ENCODE peak calls at places on chromosomes 6 and 20, in seven cellular contexts. Y is GM23248, N is HCT116, D is OCI-LY7, K is hepatocyte, U is GM23338, T is PC-3. B is an unnamed sample.

GRCh38 chr6:135108692-135109091 is 54.1 kb upstream of the HBS1L start:
- DNase-seq in Y (no peak), N (no peak), D (no peak), K (no peak), U (no peak), T (no peak), B (no peak)

GRCh38 chr6:52411911-52412310 is 8.2 kb upstream of the EFHC1 start:
- DNase-seq in Y (no peak), N (no peak), D (no peak), K (no peak), U (no peak), T (no peak), B (no peak)

GRCh38 chr6:25660512-25660911 is 8.5 kb downstream of the SCGN start:
- DNase-seq in Y (peak), N (peak), D (no peak), K (peak), U (no peak), T (peak), B (no peak)

GRCh38 chr6:31180500-31180899 is 10.0 kb upstream of the POU5F1 start:
- DNase-seq in Y (no peak), N (no peak), D (peak), K (no peak), U (peak), T (no peak), B (no peak)

GRCh38 chr6:56902551-56903464 is 52.1 kb upstream of the BEND6 start:
- DNase-seq in Y (peak), N (no peak), D (peak), K (peak), U (peak), T (peak), B (peak)

GRCh38 chr20:59403261-59403961 is 103.0 kb downstream of the EDN3 start:
- DNase-seq in Y (peak), N (no peak), D (peak), K (peak), U (peak), T (peak), B (peak)

GRCh38 chr6:145814035-145814500 is 527 bp downstream of the FBXO30 start:
- DNase-seq in Y (peak), N (no peak), D (peak), K (peak), U (peak), T (peak), B (peak)

GRCh38 chr6:64803470-64804166 is 903.4 kb downstream of the EYS start:
- DNase-seq in Y (no peak), N (no peak), D (no peak), K (no peak), U (no peak), T (no peak), B (no peak)

GRCh38 chr6:169042061-169042460 is 211.6 kb downstream of the THBS2 start:
- DNase-seq in Y (peak), N (no peak), D (no peak), K (no peak), U (no peak), T (peak), B (no peak)

GRCh38 chr6:29499704-29500103 is 11.9 kb upstream of the MAS1L start:
- DNase-seq in Y (no peak), N (no peak), D (no peak), K (no peak), U (no peak), T (no peak), B (no peak)

GRCh38 chr6:71388068-71388744 is 99.6 kb downstream of the OGFRL1 start:
- DNase-seq in Y (peak), N (no peak), D (no peak), K (no peak), U (no peak), T (peak), B (no peak)

GRCh38 chr6:130431346-130431745 is 65.5 kb downstream of the TMEM200A start:
- DNase-seq in Y (no peak), N (no peak), D (no peak), K (no peak), U (no peak), T (no peak), B (no peak)

GRCh38 chr6:147126618-147127022 is 77.6 kb upstream of the STXBP5 start:
- DNase-seq in Y (no peak), N (no peak), D (no peak), K (no peak), U (peak), T (no peak), B (peak)

GRCh38 chr20:36856691-36857635 is 19.0 kb upstream of the TLDC2 start:
- DNase-seq in Y (peak), N (no peak), D (peak), K (no peak), U (no peak), T (peak), B (no peak)

GRCh38 chr6:85551264-85551663 is 42.4 kb downstream of the SNX14 start:
- DNase-seq in Y (no peak), N (no peak), D (peak), K (no peak), U (peak), T (peak), B (peak)

GRCh38 chr20:45174434-45175364 is at the start of gene PI3:
- DNase-seq in Y (no peak), N (no peak), D (no peak), K (peak), U (no peak), T (peak), B (no peak)

GRCh38 chr6:150599199-150600002 is at the start of gene PLEKHG1:
- DNase-seq in Y (peak), N (peak), D (peak), K (peak), U (peak), T (peak), B (peak)

GRCh38 chr6:91538622-91539021 is 951.8 kb upstream of the MAP3K7 start:
- DNase-seq in Y (no peak), N (no peak), D (no peak), K (no peak), U (no peak), T (no peak), B (no peak)

GRCh38 chr6:91534614-91535013 is 947.7 kb upstream of the MAP3K7 start:
- DNase-seq in Y (no peak), N (no peak), D (no peak), K (no peak), U (peak), T (peak), B (no peak)

DNA sequence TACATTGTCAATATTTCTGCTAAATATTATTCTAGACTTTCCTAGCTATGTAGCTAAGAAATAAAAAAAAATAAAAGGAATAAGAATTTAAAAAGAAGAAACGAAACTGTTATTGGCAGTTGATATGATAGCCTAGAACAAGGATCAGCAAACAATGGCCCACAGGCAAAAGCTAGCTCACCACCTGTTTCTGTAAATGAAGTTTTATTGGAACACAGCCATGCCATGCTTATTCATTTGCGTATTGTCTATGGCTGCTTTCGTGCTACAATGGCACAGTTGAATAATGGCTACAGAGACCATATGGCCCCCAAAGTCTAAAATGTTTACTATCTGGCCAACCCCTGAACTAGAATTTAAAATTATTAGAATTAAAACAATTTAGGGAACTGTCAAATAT is 952.6 kb upstream of the MAP3K7 start:
- DNase-seq in Y (no peak), N (no peak), D (no peak), K (no peak), U (no peak), T (no peak), B (no peak)
- TF ChIP-seq EZH2phosphoT487 in Y (no peak), N (no peak), D (no peak), K (no peak), U (no peak), T (no peak), B (no peak)

GRCh38 chr6:151959086-151959485 is 151.6 kb downstream of the ESR1 start:
- DNase-seq in Y (no peak), N (no peak), D (no peak), K (no peak), U (no peak), T (no peak), B (no peak)

GRCh38 chr6:151961809-151962208 is 154.3 kb downstream of the ESR1 start:
- DNase-seq in Y (no peak), N (no peak), D (no peak), K (no peak), U (no peak), T (peak), B (no peak)

GRCh38 chr6:151962246-151962846 is 154.9 kb downstream of the ESR1 start:
- DNase-seq in Y (peak), N (no peak), D (no peak), K (no peak), U (no peak), T (peak), B (no peak)

GRCh38 chr6:151963001-151963400 is 155.5 kb downstream of the ESR1 start:
- DNase-seq in Y (peak), N (no peak), D (no peak), K (no peak), U (no peak), T (no peak), B (no peak)

GRCh38 chr6:151958332-151958731 is 150.8 kb downstream of the ESR1 start:
- DNase-seq in Y (peak), N (no peak), D (no peak), K (no peak), U (no peak), T (peak), B (no peak)
- TF ChIP-seq EZH2phosphoT487 in Y (no peak), N (no peak), D (no peak), K (no peak), U (no peak), T (no peak), B (no peak)

GRCh38 chr20:2872304-2873009 is 824 bp upstream of the PTPRA start:
- DNase-seq in Y (peak), N (no peak), D (peak), K (peak), U (peak), T (peak), B (peak)
- TF ChIP-seq EZH2phosphoT487 in Y (no peak), N (no peak), D (no peak), K (no peak), U (no peak), T (no peak), B (peak)

DNA sequence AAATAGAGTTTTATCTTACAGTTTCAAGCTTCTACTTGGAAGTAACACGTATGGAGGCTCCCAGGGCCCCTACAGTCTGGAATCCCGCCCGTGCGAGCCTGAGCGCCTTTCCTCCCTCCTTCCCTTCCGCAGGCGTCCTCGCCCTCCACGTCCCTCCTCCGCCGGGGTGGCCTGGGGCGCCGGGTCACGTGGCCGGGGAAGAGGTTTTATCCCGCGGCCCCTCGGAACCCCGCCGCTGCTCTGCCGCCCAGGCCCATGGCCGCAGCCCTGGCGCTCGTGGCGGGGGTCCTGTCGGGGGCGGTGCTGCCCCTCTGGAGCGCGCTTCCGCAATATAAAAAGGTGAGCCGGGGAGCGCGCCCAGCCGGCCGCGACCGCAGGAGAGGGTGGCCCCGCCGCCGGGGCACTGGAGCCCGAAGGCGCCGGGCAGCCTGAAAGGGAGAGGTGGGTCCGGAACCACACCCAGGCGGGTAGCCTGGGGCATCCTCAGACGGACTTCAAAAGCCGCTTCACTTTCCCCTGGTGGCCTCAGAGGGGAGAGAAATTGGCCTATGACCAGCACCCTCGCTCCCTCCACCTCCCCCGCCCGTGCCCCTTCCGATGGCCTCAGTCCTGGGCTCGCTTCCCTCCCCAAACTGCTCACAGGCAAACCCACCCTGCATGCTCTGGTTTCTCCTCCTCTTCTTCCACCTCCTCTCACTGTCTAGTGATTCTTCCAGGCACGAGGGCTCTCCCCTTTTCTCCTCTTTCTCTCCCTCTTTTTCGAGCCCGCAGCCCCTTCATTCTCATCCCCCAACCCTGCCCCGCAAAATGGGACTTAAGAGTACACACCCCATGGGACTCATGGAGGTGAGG is at the start of gene CLPSL2:
- DNase-seq in Y (peak), N (no peak), D (no peak), K (peak), U (peak), T (peak), B (peak)
- TF ChIP-seq EZH2phosphoT487 in Y (no peak), N (no peak), D (no peak), K (no peak), U (no peak), T (no peak), B (no peak)

DNA sequence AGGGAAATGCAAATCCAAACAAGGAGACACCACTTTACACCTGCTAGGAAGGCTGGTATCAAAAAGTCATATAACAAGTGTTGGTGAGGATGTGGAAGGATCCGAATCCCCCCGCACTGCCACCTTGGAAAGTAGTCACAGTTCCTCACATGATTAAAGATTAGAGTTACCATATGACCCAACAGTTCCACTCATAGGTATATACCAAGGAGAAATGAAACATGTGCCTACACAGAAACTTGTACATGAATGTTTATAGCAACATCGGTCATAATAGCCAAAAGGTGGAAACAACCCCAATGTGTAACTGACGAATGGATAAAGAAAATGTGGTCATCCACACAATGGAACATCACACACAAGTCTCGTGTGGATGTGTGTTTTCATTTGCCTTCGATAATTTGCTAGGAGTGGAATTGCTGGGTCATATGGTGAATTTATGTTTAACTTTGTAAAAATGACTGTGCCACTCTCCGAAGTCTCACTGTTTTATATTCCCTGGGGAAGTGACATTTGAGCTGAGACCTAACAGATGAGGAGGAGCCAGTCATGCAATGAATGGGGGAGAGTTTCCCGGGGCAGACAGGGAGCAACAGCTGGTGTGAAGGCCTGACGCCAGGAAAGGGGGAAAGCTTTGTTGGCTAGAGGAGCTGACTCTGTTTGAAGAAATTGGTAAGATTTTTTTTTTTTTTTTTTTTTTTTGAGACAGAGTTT is 125.9 kb upstream of the MLN start:
- DNase-seq in Y (no peak), N (no peak), D (no peak), K (no peak), U (no peak), T (no peak), B (no peak)
- TF ChIP-seq EZH2phosphoT487 in Y (no peak), N (no peak), D (no peak), K (no peak), U (no peak), T (no peak), B (no peak)

DNA sequence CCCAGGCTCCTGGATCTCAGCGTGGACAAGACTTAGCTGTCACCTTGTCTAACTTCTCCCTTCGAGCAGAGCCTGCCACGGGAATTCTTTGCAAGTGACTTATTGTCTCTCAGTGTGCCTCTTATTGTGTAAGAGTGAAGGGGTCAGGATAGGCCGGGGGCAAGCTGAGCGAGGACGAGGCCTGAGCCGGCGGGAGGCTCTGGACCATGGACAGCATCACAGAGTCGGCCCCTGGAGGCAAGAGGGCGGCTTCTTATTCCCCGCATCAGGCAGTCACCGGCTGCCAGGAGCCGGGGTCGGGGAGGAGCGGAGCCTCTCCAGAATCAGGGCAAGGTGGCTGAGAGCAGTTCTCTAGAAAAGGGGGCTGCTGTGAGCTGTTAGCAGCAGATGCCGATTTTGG is 71.1 kb upstream of the CCDC167 start:
- DNase-seq in Y (no peak), N (no peak), D (no peak), K (no peak), U (peak), T (no peak), B (peak)
- TF ChIP-seq EZH2phosphoT487 in Y (no peak), N (no peak), D (no peak), K (no peak), U (no peak), T (no peak), B (no peak)

GRCh38 chr20:3111995-3112394 is 27.5 kb upstream of the AVP start:
- DNase-seq in Y (no peak), N (no peak), D (no peak), K (no peak), U (no peak), T (no peak), B (no peak)

GRCh38 chr20:3109350-3110302 is 25.1 kb upstream of the AVP start:
- DNase-seq in Y (no peak), N (no peak), D (no peak), K (no peak), U (no peak), T (no peak), B (no peak)

GRCh38 chr20:3115190-3116107 is 30.9 kb upstream of the AVP start:
- DNase-seq in Y (peak), N (peak), D (peak), K (peak), U (peak), T (peak), B (peak)

GRCh38 chr20:3107464-3108025 is 23.0 kb upstream of the AVP start:
- DNase-seq in Y (no peak), N (no peak), D (no peak), K (no peak), U (no peak), T (no peak), B (no peak)

GRCh38 chr20:3111507-3111906 is 27.0 kb upstream of the AVP start:
- DNase-seq in Y (no peak), N (no peak), D (no peak), K (no peak), U (no peak), T (no peak), B (no peak)
- TF ChIP-seq EZH2phosphoT487 in Y (no peak), N (no peak), D (no peak), K (no peak), U (no peak), T (no peak), B (no peak)

GRCh38 chr6:7264041-7264440 is 49.0 kb downstream of the SSR1 start:
- DNase-seq in Y (no peak), N (no peak), D (no peak), K (no peak), U (no peak), T (no peak), B (no peak)

GRCh38 chr6:7261030-7261841 is 51.8 kb downstream of the SSR1 start:
- DNase-seq in Y (peak), N (peak), D (no peak), K (peak), U (peak), T (peak), B (peak)

GRCh38 chr6:7262746-7263335 is 50.2 kb downstream of the SSR1 start:
- DNase-seq in Y (no peak), N (no peak), D (no peak), K (no peak), U (no peak), T (no peak), B (no peak)

GRCh38 chr6:7260291-7261029 is 52.5 kb downstream of the SSR1 start:
- DNase-seq in Y (no peak), N (no peak), D (no peak), K (no peak), U (no peak), T (no peak), B (no peak)

GRCh38 chr6:7262037-7262461 is 51.0 kb downstream of the SSR1 start:
- DNase-seq in Y (no peak), N (no peak), D (no peak), K (peak), U (peak), T (no peak), B (no peak)
- TF ChIP-seq EZH2phosphoT487 in Y (no peak), N (no peak), D (no peak), K (no peak), U (no peak), T (no peak), B (no peak)

GRCh38 chr20:17171750-17172149 is 55.1 kb upstream of the PCSK2 start:
- DNase-seq in Y (peak), N (no peak), D (no peak), K (no peak), U (no peak), T (peak), B (no peak)

GRCh38 chr20:17172826-17173420 is 53.9 kb upstream of the PCSK2 start:
- DNase-seq in Y (peak), N (no peak), D (no peak), K (no peak), U (no peak), T (no peak), B (no peak)

GRCh38 chr20:17168026-17168612 is 58.7 kb upstream of the PCSK2 start:
- DNase-seq in Y (no peak), N (no peak), D (no peak), K (no peak), U (no peak), T (no peak), B (no peak)

DNA sequence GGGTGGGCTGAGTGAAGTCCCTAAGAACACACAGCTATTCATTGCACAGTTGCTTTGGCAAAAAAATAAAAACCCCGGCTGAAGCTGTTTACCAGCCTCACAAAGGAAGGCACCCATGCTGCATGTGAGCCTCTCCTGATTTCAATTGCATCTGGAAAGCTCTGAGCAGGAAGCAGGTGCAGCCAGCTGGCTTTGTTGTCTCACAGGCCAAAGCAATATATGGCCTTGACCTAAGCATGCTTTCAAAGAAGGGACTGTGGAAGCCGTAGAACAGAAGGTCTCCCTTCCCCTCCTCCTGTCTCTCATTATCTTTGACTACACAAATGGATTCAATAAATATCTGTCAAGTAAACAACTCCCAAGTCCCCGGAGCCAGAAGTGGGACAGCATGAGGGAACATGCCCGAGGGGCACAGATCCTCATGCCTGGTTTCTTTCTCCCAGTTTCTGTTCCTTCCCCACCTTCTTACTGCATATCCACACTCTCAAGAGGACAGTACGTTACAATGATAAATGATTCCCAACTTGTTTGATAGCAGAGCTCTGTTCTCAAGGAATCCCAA is 57.2 kb upstream of the PCSK2 start:
- DNase-seq in Y (no peak), N (no peak), D (no peak), K (no peak), U (no peak), T (no peak), B (no peak)
- TF ChIP-seq EZH2phosphoT487 in Y (no peak), N (no peak), D (no peak), K (no peak), U (no peak), T (no peak), B (no peak)

B was measured in neural progenitor cell.